ENCODE peak calls at places on chromosomes 6 and 20, in four cellular contexts. U, B, P and Y are unnamed samples.

GRCh38 chr6:85641916-85642773 is 541 bp downstream of the SYNCRIP start:
- DNase-seq in U (peak), B (peak), P (peak), Y (peak)

GRCh38 chr6:54980511-54981275 is 134.1 kb downstream of the FAM83B start:
- DNase-seq in U (peak), B (no peak), P (peak), Y (no peak)

GRCh38 chr6:128554302-128554701 is 33.9 kb upstream of the PTPRK start:
- DNase-seq in U (no peak), B (no peak), P (no peak), Y (no peak)

GRCh38 chr6:57421503-57421902 is 104.1 kb downstream of the PRIM2 start:
- DNase-seq in U (no peak), B (no peak), P (no peak), Y (no peak)

GRCh38 chr20:36525620-36526365 is 15.5 kb upstream of the MYL9 start:
- DNase-seq in U (no peak), B (no peak), P (no peak), Y (no peak)

GRCh38 chr6:150940951-150941350 is 75.4 kb downstream of the MTHFD1L start:
- DNase-seq in U (no peak), B (no peak), P (peak), Y (no peak)

GRCh38 chr6:55290736-55291135 is 36.5 kb upstream of the GFRAL start:
- DNase-seq in U (peak), B (no peak), P (no peak), Y (no peak)

GRCh38 chr20:34938466-34939163 is 17.0 kb downstream of the GSS start:
- DNase-seq in U (no peak), B (no peak), P (no peak), Y (peak)

GRCh38 chr6:3755637-3756515 is 4.4 kb upstream of the PXDC1 start:
- DNase-seq in U (no peak), B (no peak), P (no peak), Y (no peak)

GRCh38 chr6:122696079-122696478 is 83.4 kb upstream of the FABP7 start:
- DNase-seq in U (peak), B (no peak), P (peak), Y (no peak)

GRCh38 chr6:144314003-144314485 is 28.9 kb downstream of the UTRN start:
- DNase-seq in U (no peak), B (no peak), P (no peak), Y (peak)

GRCh38 chr6:11126876-11127275 is 15.4 kb upstream of the ERVFRD-1 start:
- DNase-seq in U (peak), B (no peak), P (peak), Y (no peak)

GRCh38 chr6:131519670-131520436 is 53.2 kb upstream of the ARG1 start:
- DNase-seq in U (peak), B (peak), P (peak), Y (no peak)

GRCh38 chr6:116309657-116310056 is 29.9 kb upstream of the TSPYL1 start:
- DNase-seq in U (no peak), B (no peak), P (no peak), Y (no peak)

GRCh38 chr6:167898673-167899311 is 72.1 kb downstream of the AFDN start:
- DNase-seq in U (peak), B (no peak), P (peak), Y (no peak)

GRCh38 chr6:142838821-142839685 is 105.9 kb downstream of the HIVEP2 start:
- DNase-seq in U (peak), B (no peak), P (peak), Y (no peak)

GRCh38 chr6:30683137-30683979 is 3.1 kb downstream of the PPP1R18 start:
- DNase-seq in U (peak), B (no peak), P (peak), Y (peak)

GRCh38 chr6:160461641-160462040 is 113.5 kb downstream of the SLC22A3 start:
- DNase-seq in U (peak), B (no peak), P (peak), Y (no peak)

GRCh38 chr20:53698321-53698978 is 104.8 kb upstream of the ZNF217 start:
- DNase-seq in U (no peak), B (no peak), P (no peak), Y (no peak)

GRCh38 chr6:65505736-65506135 is 201.3 kb downstream of the EYS start:
- DNase-seq in U (no peak), B (no peak), P (no peak), Y (no peak)

GRCh38 chr6:32436995-32437836 is 2.5 kb upstream of the HLA-DRA start:
- DNase-seq in U (no peak), B (peak), P (no peak), Y (no peak)

GRCh38 chr6:170449231-170449630 is 103.9 kb downstream of the PSMB1 start:
- DNase-seq in U (no peak), B (no peak), P (peak), Y (no peak)

GRCh38 chr6:51660767-51661166 is 426.6 kb downstream of the PKHD1 start:
- DNase-seq in U (no peak), B (no peak), P (no peak), Y (no peak)

GRCh38 chr6:24054388-24054787 is 71.6 kb upstream of the NRSN1 start:
- DNase-seq in U (no peak), B (no peak), P (no peak), Y (no peak)

GRCh38 chr6:3421763-3422456 is 34.9 kb downstream of the SLC22A23 start:
- DNase-seq in U (peak), B (no peak), P (peak), Y (no peak)

GRCh38 chr6:158475344-158476302 is 84.3 kb upstream of the TMEM181 start:
- DNase-seq in U (no peak), B (no peak), P (peak), Y (no peak)

GRCh38 chr20:58634818-58635665 is 16.0 kb upstream of the STX16 start:
- DNase-seq in U (no peak), B (no peak), P (peak), Y (no peak)

GRCh38 chr6:113350521-113350920 is 506.6 kb upstream of the MARCKS start:
- DNase-seq in U (no peak), B (no peak), P (no peak), Y (no peak)

GRCh38 chr6:110944681-110945151 is 13.8 kb upstream of the GTF3C6 start:
- DNase-seq in U (peak), B (peak), P (peak), Y (no peak)

GRCh38 chr6:12419626-12420272 is 129.6 kb downstream of the EDN1 start:
- DNase-seq in U (no peak), B (no peak), P (no peak), Y (no peak)

GRCh38 chr6:165676435-165677068 is 13.5 kb upstream of the PDE10A start:
- DNase-seq in U (no peak), B (no peak), P (no peak), Y (no peak)

GRCh38 chr20:37723668-37724067 is 29.8 kb downstream of the CTNNBL1 start:
- DNase-seq in U (no peak), B (no peak), P (no peak), Y (no peak)

GRCh38 chr6:7471171-7471570 is 70.3 kb upstream of the DSP start:
- DNase-seq in U (no peak), B (no peak), P (no peak), Y (no peak)

GRCh38 chr20:22471156-22471836 is 113.1 kb downstream of the FOXA2 start:
- DNase-seq in U (no peak), B (no peak), P (no peak), Y (no peak)

GRCh38 chr6:111951439-111952140 is 78.3 kb upstream of the FYN start:
- DNase-seq in U (no peak), B (no peak), P (no peak), Y (no peak)

GRCh38 chr20:51910202-51911050 is 108.1 kb upstream of the SALL4 start:
- DNase-seq in U (no peak), B (no peak), P (peak), Y (no peak)

GRCh38 chr20:31414381-31414780 is 8.4 kb upstream of the DEFB121 start:
- DNase-seq in U (no peak), B (no peak), P (no peak), Y (no peak)

GRCh38 chr6:73455865-73456629 is 4.0 kb upstream of the CGAS start:
- DNase-seq in U (peak), B (no peak), P (no peak), Y (no peak)